ENCODE peak calls at places on chromosomes 4 and X, in eight cellular contexts. One of them, this sample, is unnamed.

GRCh38 chrX:66634272-66634671 is 4.6 kb downstream of the EDA2R start:
- DNase-seq in fibroblast of lung: no peak
- DNase-seq in NCI-H69: no peak
- DNase-seq in CD8-positive, alpha-beta memory T cell: no peak
- DNase-seq in stimulated activated CD4-positive, alpha-beta T cell treated with anti-CD3 and anti-CD28 coated beads, Interleukin-2, amount 100 ng/mL, for 48 hours: no peak
- DNase-seq in PC-9: no peak
- DNase-seq in activated CD4-positive, alpha-beta memory T cell treated with anti-CD3 and anti-CD28 coated beads for 36 hours: no peak
- DNase-seq in fibroblast of pulmonary artery: no peak
- DNase-seq in this sample: no peak

GRCh38 chr4:78707268-78707667 is 68.9 kb upstream of the BMP2K start:
- DNase-seq in fibroblast of lung: no peak
- DNase-seq in NCI-H69: no peak
- DNase-seq in CD8-positive, alpha-beta memory T cell: no peak
- DNase-seq in stimulated activated CD4-positive, alpha-beta T cell treated with anti-CD3 and anti-CD28 coated beads, Interleukin-2, amount 100 ng/mL, for 48 hours: no peak
- DNase-seq in PC-9: no peak
- DNase-seq in activated CD4-positive, alpha-beta memory T cell treated with anti-CD3 and anti-CD28 coated beads for 36 hours: no peak
- DNase-seq in fibroblast of pulmonary artery: no peak
- DNase-seq in this sample: no peak

GRCh38 chr4:24775209-24775608 is 20.2 kb upstream of the SOD3 start:
- DNase-seq in fibroblast of lung: peak; percentile 67
- DNase-seq in NCI-H69: no peak
- DNase-seq in CD8-positive, alpha-beta memory T cell: no peak
- DNase-seq in stimulated activated CD4-positive, alpha-beta T cell treated with anti-CD3 and anti-CD28 coated beads, Interleukin-2, amount 100 ng/mL, for 48 hours: no peak
- DNase-seq in PC-9: no peak
- DNase-seq in activated CD4-positive, alpha-beta memory T cell treated with anti-CD3 and anti-CD28 coated beads for 36 hours: no peak
- DNase-seq in fibroblast of pulmonary artery: no peak
- DNase-seq in this sample: no peak

GRCh38 chr4:8761167-8761823 is 110.3 kb downstream of the HMX1 start:
- DNase-seq in fibroblast of lung: no peak
- DNase-seq in NCI-H69: no peak
- DNase-seq in CD8-positive, alpha-beta memory T cell: no peak
- DNase-seq in stimulated activated CD4-positive, alpha-beta T cell treated with anti-CD3 and anti-CD28 coated beads, Interleukin-2, amount 100 ng/mL, for 48 hours: no peak
- DNase-seq in PC-9: no peak
- DNase-seq in activated CD4-positive, alpha-beta memory T cell treated with anti-CD3 and anti-CD28 coated beads for 36 hours: no peak
- DNase-seq in fibroblast of pulmonary artery: no peak
- DNase-seq in this sample: no peak

GRCh38 chrX:74514384-74514783 is 93.1 kb downstream of the SLC16A2 start:
- DNase-seq in fibroblast of lung: no peak
- DNase-seq in NCI-H69: peak; percentile 0
- DNase-seq in CD8-positive, alpha-beta memory T cell: no peak
- DNase-seq in stimulated activated CD4-positive, alpha-beta T cell treated with anti-CD3 and anti-CD28 coated beads, Interleukin-2, amount 100 ng/mL, for 48 hours: no peak
- DNase-seq in PC-9: no peak
- DNase-seq in activated CD4-positive, alpha-beta memory T cell treated with anti-CD3 and anti-CD28 coated beads for 36 hours: no peak
- DNase-seq in fibroblast of pulmonary artery: no peak
- DNase-seq in this sample: no peak

GRCh38 chr4:8269535-8270417 is at the start of gene HTRA3:
- DNase-seq in fibroblast of lung: peak; percentile 48
- DNase-seq in NCI-H69: peak; percentile 25
- DNase-seq in CD8-positive, alpha-beta memory T cell: no peak
- DNase-seq in stimulated activated CD4-positive, alpha-beta T cell treated with anti-CD3 and anti-CD28 coated beads, Interleukin-2, amount 100 ng/mL, for 48 hours: no peak
- DNase-seq in PC-9: peak; percentile 53
- DNase-seq in activated CD4-positive, alpha-beta memory T cell treated with anti-CD3 and anti-CD28 coated beads for 36 hours: no peak
- DNase-seq in fibroblast of pulmonary artery: peak; percentile 64
- DNase-seq in this sample: no peak

GRCh38 chr4:166008510-166008909 is 135.5 kb downstream of the TLL1 start:
- DNase-seq in fibroblast of lung: no peak
- DNase-seq in NCI-H69: no peak
- DNase-seq in CD8-positive, alpha-beta memory T cell: no peak
- DNase-seq in stimulated activated CD4-positive, alpha-beta T cell treated with anti-CD3 and anti-CD28 coated beads, Interleukin-2, amount 100 ng/mL, for 48 hours: no peak
- DNase-seq in PC-9: no peak
- DNase-seq in activated CD4-positive, alpha-beta memory T cell treated with anti-CD3 and anti-CD28 coated beads for 36 hours: no peak
- DNase-seq in fibroblast of pulmonary artery: no peak
- DNase-seq in this sample: no peak

GRCh38 chr4:2511645-2512131 is 24.8 kb upstream of the FAM193A start:
- DNase-seq in fibroblast of lung: no peak
- DNase-seq in NCI-H69: no peak
- DNase-seq in CD8-positive, alpha-beta memory T cell: peak; percentile 17
- DNase-seq in stimulated activated CD4-positive, alpha-beta T cell treated with anti-CD3 and anti-CD28 coated beads, Interleukin-2, amount 100 ng/mL, for 48 hours: no peak
- DNase-seq in PC-9: no peak
- DNase-seq in activated CD4-positive, alpha-beta memory T cell treated with anti-CD3 and anti-CD28 coated beads for 36 hours: no peak
- DNase-seq in fibroblast of pulmonary artery: no peak
- DNase-seq in this sample: no peak

GRCh38 chrX:117834076-117834475 is 282.5 kb downstream of the KLHL13 start:
- DNase-seq in fibroblast of lung: no peak
- DNase-seq in NCI-H69: no peak
- DNase-seq in CD8-positive, alpha-beta memory T cell: no peak
- DNase-seq in stimulated activated CD4-positive, alpha-beta T cell treated with anti-CD3 and anti-CD28 coated beads, Interleukin-2, amount 100 ng/mL, for 48 hours: no peak
- DNase-seq in PC-9: no peak
- DNase-seq in activated CD4-positive, alpha-beta memory T cell treated with anti-CD3 and anti-CD28 coated beads for 36 hours: no peak
- DNase-seq in fibroblast of pulmonary artery: no peak
- DNase-seq in this sample: no peak

GRCh38 chr4:108148316-108148715 is 20.4 kb downstream of the LEF1 start:
- DNase-seq in fibroblast of lung: no peak
- DNase-seq in NCI-H69: peak; percentile 75
- DNase-seq in CD8-positive, alpha-beta memory T cell: no peak
- DNase-seq in stimulated activated CD4-positive, alpha-beta T cell treated with anti-CD3 and anti-CD28 coated beads, Interleukin-2, amount 100 ng/mL, for 48 hours: no peak
- DNase-seq in PC-9: no peak
- DNase-seq in activated CD4-positive, alpha-beta memory T cell treated with anti-CD3 and anti-CD28 coated beads for 36 hours: peak; percentile 61
- DNase-seq in fibroblast of pulmonary artery: no peak
- DNase-seq in this sample: peak; percentile 47

GRCh38 chr4:40305329-40306193 is 29.6 kb upstream of the CHRNA9 start:
- DNase-seq in fibroblast of lung: no peak
- DNase-seq in NCI-H69: no peak
- DNase-seq in CD8-positive, alpha-beta memory T cell: peak; percentile 20
- DNase-seq in stimulated activated CD4-positive, alpha-beta T cell treated with anti-CD3 and anti-CD28 coated beads, Interleukin-2, amount 100 ng/mL, for 48 hours: no peak
- DNase-seq in PC-9: no peak
- DNase-seq in activated CD4-positive, alpha-beta memory T cell treated with anti-CD3 and anti-CD28 coated beads for 36 hours: peak; percentile 83
- DNase-seq in fibroblast of pulmonary artery: no peak
- DNase-seq in this sample: no peak

GRCh38 chr4:17057035-17057434 is 158.6 kb upstream of the LDB2 start:
- DNase-seq in fibroblast of lung: no peak
- DNase-seq in NCI-H69: no peak
- DNase-seq in CD8-positive, alpha-beta memory T cell: no peak
- DNase-seq in stimulated activated CD4-positive, alpha-beta T cell treated with anti-CD3 and anti-CD28 coated beads, Interleukin-2, amount 100 ng/mL, for 48 hours: no peak
- DNase-seq in PC-9: no peak
- DNase-seq in activated CD4-positive, alpha-beta memory T cell treated with anti-CD3 and anti-CD28 coated beads for 36 hours: no peak
- DNase-seq in fibroblast of pulmonary artery: no peak
- DNase-seq in this sample: no peak

GRCh38 chr4:6608758-6609414 is 31.6 kb upstream of the MRFAP1 start:
- DNase-seq in fibroblast of lung: no peak
- DNase-seq in NCI-H69: no peak
- DNase-seq in CD8-positive, alpha-beta memory T cell: no peak
- DNase-seq in stimulated activated CD4-positive, alpha-beta T cell treated with anti-CD3 and anti-CD28 coated beads, Interleukin-2, amount 100 ng/mL, for 48 hours: no peak
- DNase-seq in PC-9: no peak
- DNase-seq in activated CD4-positive, alpha-beta memory T cell treated with anti-CD3 and anti-CD28 coated beads for 36 hours: peak; percentile 18
- DNase-seq in fibroblast of pulmonary artery: no peak
- DNase-seq in this sample: no peak

GRCh38 chr4:156957558-156957957 is 14.0 kb downstream of the PDGFC start:
- DNase-seq in fibroblast of lung: no peak
- DNase-seq in NCI-H69: peak; percentile 52
- DNase-seq in CD8-positive, alpha-beta memory T cell: no peak
- DNase-seq in stimulated activated CD4-positive, alpha-beta T cell treated with anti-CD3 and anti-CD28 coated beads, Interleukin-2, amount 100 ng/mL, for 48 hours: no peak
- DNase-seq in PC-9: no peak
- DNase-seq in activated CD4-positive, alpha-beta memory T cell treated with anti-CD3 and anti-CD28 coated beads for 36 hours: no peak
- DNase-seq in fibroblast of pulmonary artery: no peak
- DNase-seq in this sample: no peak

GRCh38 chrX:31213941-31214340 is 142.1 kb upstream of the FTHL17 start:
- DNase-seq in fibroblast of lung: peak; percentile 30
- DNase-seq in NCI-H69: peak; percentile 40
- DNase-seq in CD8-positive, alpha-beta memory T cell: no peak
- DNase-seq in stimulated activated CD4-positive, alpha-beta T cell treated with anti-CD3 and anti-CD28 coated beads, Interleukin-2, amount 100 ng/mL, for 48 hours: no peak
- DNase-seq in PC-9: no peak
- DNase-seq in activated CD4-positive, alpha-beta memory T cell treated with anti-CD3 and anti-CD28 coated beads for 36 hours: peak; percentile 13
- DNase-seq in fibroblast of pulmonary artery: peak; percentile 34
- DNase-seq in this sample: no peak

GRCh38 chrX:47605024-47605423 is 14.6 kb downstream of the SYN1 start:
- DNase-seq in fibroblast of lung: no peak
- DNase-seq in NCI-H69: no peak
- DNase-seq in CD8-positive, alpha-beta memory T cell: no peak
- DNase-seq in stimulated activated CD4-positive, alpha-beta T cell treated with anti-CD3 and anti-CD28 coated beads, Interleukin-2, amount 100 ng/mL, for 48 hours: no peak
- DNase-seq in PC-9: no peak
- DNase-seq in activated CD4-positive, alpha-beta memory T cell treated with anti-CD3 and anti-CD28 coated beads for 36 hours: no peak
- DNase-seq in fibroblast of pulmonary artery: no peak
- DNase-seq in this sample: no peak

GRCh38 chr4:81465668-81466357 is 5.9 kb downstream of the RASGEF1B start:
- DNase-seq in fibroblast of lung: no peak
- DNase-seq in NCI-H69: peak; percentile 92
- DNase-seq in CD8-positive, alpha-beta memory T cell: no peak
- DNase-seq in stimulated activated CD4-positive, alpha-beta T cell treated with anti-CD3 and anti-CD28 coated beads, Interleukin-2, amount 100 ng/mL, for 48 hours: no peak
- DNase-seq in PC-9: no peak
- DNase-seq in activated CD4-positive, alpha-beta memory T cell treated with anti-CD3 and anti-CD28 coated beads for 36 hours: no peak
- DNase-seq in fibroblast of pulmonary artery: no peak
- DNase-seq in this sample: no peak

GRCh38 chr4:87118826-87119225 is 101.6 kb downstream of the KLHL8 start:
- DNase-seq in fibroblast of lung: peak; percentile 87
- DNase-seq in NCI-H69: no peak
- DNase-seq in CD8-positive, alpha-beta memory T cell: no peak
- DNase-seq in stimulated activated CD4-positive, alpha-beta T cell treated with anti-CD3 and anti-CD28 coated beads, Interleukin-2, amount 100 ng/mL, for 48 hours: no peak
- DNase-seq in PC-9: no peak
- DNase-seq in activated CD4-positive, alpha-beta memory T cell treated with anti-CD3 and anti-CD28 coated beads for 36 hours: no peak
- DNase-seq in fibroblast of pulmonary artery: peak; percentile 53
- DNase-seq in this sample: no peak

GRCh38 chr4:24651266-24651665 is 66.9 kb upstream of the DHX15 start:
- DNase-seq in fibroblast of lung: no peak
- DNase-seq in NCI-H69: no peak
- DNase-seq in CD8-positive, alpha-beta memory T cell: no peak
- DNase-seq in stimulated activated CD4-positive, alpha-beta T cell treated with anti-CD3 and anti-CD28 coated beads, Interleukin-2, amount 100 ng/mL, for 48 hours: no peak
- DNase-seq in PC-9: no peak
- DNase-seq in activated CD4-positive, alpha-beta memory T cell treated with anti-CD3 and anti-CD28 coated beads for 36 hours: no peak
- DNase-seq in fibroblast of pulmonary artery: no peak
- DNase-seq in this sample: no peak

GRCh38 chrX:13047752-13048151 is 3.3 kb upstream of the FAM9C start:
- DNase-seq in fibroblast of lung: no peak
- DNase-seq in NCI-H69: no peak
- DNase-seq in CD8-positive, alpha-beta memory T cell: no peak
- DNase-seq in stimulated activated CD4-positive, alpha-beta T cell treated with anti-CD3 and anti-CD28 coated beads, Interleukin-2, amount 100 ng/mL, for 48 hours: no peak
- DNase-seq in PC-9: no peak
- DNase-seq in activated CD4-positive, alpha-beta memory T cell treated with anti-CD3 and anti-CD28 coated beads for 36 hours: no peak
- DNase-seq in fibroblast of pulmonary artery: no peak
- DNase-seq in this sample: no peak

GRCh38 chr4:96247096-96247495 is 407.2 kb downstream of the PDHA2 start:
- DNase-seq in fibroblast of lung: no peak
- DNase-seq in NCI-H69: no peak
- DNase-seq in CD8-positive, alpha-beta memory T cell: no peak
- DNase-seq in stimulated activated CD4-positive, alpha-beta T cell treated with anti-CD3 and anti-CD28 coated beads, Interleukin-2, amount 100 ng/mL, for 48 hours: no peak
- DNase-seq in PC-9: no peak
- DNase-seq in activated CD4-positive, alpha-beta memory T cell treated with anti-CD3 and anti-CD28 coated beads for 36 hours: no peak
- DNase-seq in fibroblast of pulmonary artery: no peak
- DNase-seq in this sample: no peak

GRCh38 chr4:23006756-23007155 is 314.0 kb downstream of the GBA3 start:
- DNase-seq in fibroblast of lung: peak; percentile 64
- DNase-seq in NCI-H69: no peak
- DNase-seq in CD8-positive, alpha-beta memory T cell: no peak
- DNase-seq in stimulated activated CD4-positive, alpha-beta T cell treated with anti-CD3 and anti-CD28 coated beads, Interleukin-2, amount 100 ng/mL, for 48 hours: no peak
- DNase-seq in PC-9: no peak
- DNase-seq in activated CD4-positive, alpha-beta memory T cell treated with anti-CD3 and anti-CD28 coated beads for 36 hours: no peak
- DNase-seq in fibroblast of pulmonary artery: peak; percentile 23
- DNase-seq in this sample: no peak